ENCODE peak calls at places on chromosome 6, in nine cellular contexts. A is adrenal gland; H is LoVo; Q is retinal pigment epithelial cell; Z is stimulated activated CD4-positive, alpha-beta T cell treated with anti-CD3 and anti-CD28 coated beads, Interleukin-1b, Interleukin-23, amount 100 ng/mL, for 24 hours; E is foreskin fibroblast; J is T-helper 1 cell; Y is Ammon's horn; X is esophagus squamous epithelium. T is an unnamed sample.

GRCh38 chr6:144265061-144265357 is 20.1 kb upstream of the UTRN start:
- DNase-seq in A (no peak), H (no peak), Q (no peak), Z (no peak), E (no peak), J (no peak), Y (no peak), X (no peak), T (no peak)

GRCh38 chr6:162099685-162100084 is 627.9 kb downstream of the PRKN start:
- DNase-seq in A (peak), H (peak), Q (peak), Z (no peak), E (peak), J (no peak), Y (no peak), X (no peak), T (no peak)

GRCh38 chr6:3603443-3604130 is 146.7 kb upstream of the SLC22A23 start:
- DNase-seq in A (no peak), H (no peak), Q (no peak), Z (no peak), E (no peak), J (no peak), Y (no peak), X (no peak), T (no peak)

GRCh38 chr6:51479296-51479695 is 608.1 kb downstream of the PKHD1 start:
- DNase-seq in A (no peak), H (no peak), Q (no peak), Z (no peak), E (no peak), J (no peak), Y (no peak), X (no peak), T (no peak)

GRCh38 chr6:159720708-159721107 is 6.6 kb upstream of the WTAP start:
- DNase-seq in A (no peak), H (peak), Q (no peak), Z (no peak), E (no peak), J (peak), Y (no peak), X (no peak), T (no peak)

GRCh38 chr6:156695747-156696146 is 81.4 kb upstream of the ARID1B start:
- DNase-seq in A (no peak), H (no peak), Q (no peak), Z (no peak), E (no peak), J (no peak), Y (no peak), X (no peak), T (no peak)

GRCh38 chr6:5840742-5841141 is 166.0 kb downstream of the NRN1 start:
- DNase-seq in A (no peak), H (no peak), Q (no peak), Z (no peak), E (no peak), J (no peak), Y (peak), X (no peak), T (no peak)

GRCh38 chr6:1701668-1702353 is 92.1 kb downstream of the FOXC1 start:
- DNase-seq in A (no peak), H (no peak), Q (peak), Z (no peak), E (peak), J (no peak), Y (no peak), X (no peak), T (no peak)

GRCh38 chr6:88119769-88120168 is 46.4 kb downstream of the CNR1 start:
- DNase-seq in A (no peak), H (no peak), Q (no peak), Z (no peak), E (no peak), J (no peak), Y (no peak), X (no peak), T (no peak)

GRCh38 chr6:139732451-139732850 is 358.0 kb upstream of the CITED2 start:
- DNase-seq in A (peak), H (peak), Q (no peak), Z (no peak), E (peak), J (no peak), Y (peak), X (no peak), T (no peak)

GRCh38 chr6:165617528-165617927 is 45.5 kb downstream of the PDE10A start:
- DNase-seq in A (peak), H (no peak), Q (no peak), Z (no peak), E (no peak), J (no peak), Y (no peak), X (no peak), T (no peak)

GRCh38 chr6:1145756-1146218 is 166.1 kb upstream of the FOXQ1 start:
- DNase-seq in A (no peak), H (no peak), Q (no peak), Z (no peak), E (no peak), J (no peak), Y (no peak), X (no peak), T (no peak)

GRCh38 chr6:142387997-142388815 is 86.4 kb downstream of the ADGRG6 start:
- DNase-seq in A (no peak), H (peak), Q (no peak), Z (no peak), E (no peak), J (no peak), Y (peak), X (no peak), T (no peak)

GRCh38 chr6:167116109-167116837 is 6.6 kb upstream of the CCR6 start:
- DNase-seq in A (peak), H (no peak), Q (no peak), Z (no peak), E (no peak), J (no peak), Y (no peak), X (no peak), T (no peak)

GRCh38 chr6:137315081-137315480 is 95.9 kb upstream of the IFNGR1 start:
- DNase-seq in A (no peak), H (no peak), Q (no peak), Z (no peak), E (no peak), J (no peak), Y (no peak), X (no peak), T (no peak)

GRCh38 chr6:142474446-142475289 is 172.9 kb downstream of the ADGRG6 start:
- DNase-seq in A (no peak), H (peak), Q (peak), Z (no peak), E (peak), J (no peak), Y (peak), X (no peak), T (peak)

GRCh38 chr6:15672291-15672690 is 9.5 kb upstream of the DTNBP1 start:
- DNase-seq in A (no peak), H (no peak), Q (no peak), Z (no peak), E (no peak), J (no peak), Y (no peak), X (no peak), T (no peak)

GRCh38 chr6:41572613-41573012 is 26.4 kb downstream of the FOXP4 start:
- DNase-seq in A (no peak), H (no peak), Q (no peak), Z (no peak), E (no peak), J (no peak), Y (no peak), X (no peak), T (no peak)

GRCh38 chr6:25959890-25960531 is 2.6 kb upstream of the TRIM38 start:
- DNase-seq in A (no peak), H (no peak), Q (no peak), Z (no peak), E (peak), J (no peak), Y (no peak), X (no peak), T (no peak)

GRCh38 chr6:154500769-154501171 is 9.7 kb downstream of the CNKSR3 start:
- DNase-seq in A (no peak), H (no peak), Q (no peak), Z (no peak), E (no peak), J (no peak), Y (peak), X (no peak), T (no peak)

GRCh38 chr6:136659991-136660499 is 109.8 kb upstream of the MAP7 start:
- DNase-seq in A (no peak), H (no peak), Q (no peak), Z (no peak), E (no peak), J (no peak), Y (no peak), X (no peak), T (no peak)

GRCh38 chr6:169473663-169474062 is 220.0 kb upstream of the THBS2 start:
- DNase-seq in A (no peak), H (no peak), Q (no peak), Z (no peak), E (no peak), J (no peak), Y (no peak), X (no peak), T (no peak)

GRCh38 chr6:149134531-149134933 is 183.0 kb upstream of the TAB2 start:
- DNase-seq in A (no peak), H (no peak), Q (no peak), Z (no peak), E (peak), J (no peak), Y (no peak), X (no peak), T (no peak)

GRCh38 chr6:1311400-1312192 is at the start of gene FOXQ1:
- DNase-seq in A (no peak), H (peak), Q (no peak), Z (no peak), E (peak), J (no peak), Y (no peak), X (no peak), T (peak)

T was measured in cerebellar nuclear complex.